ENCODE peak calls at places on chromosomes 7 and 10, in four cellular contexts. R is Daoy, O is GM23248, Z is HCEC 1CT. F is an unnamed sample.

GRCh38 chr10:69831231-69831855 is 29.6 kb downstream of the COL13A1 start:
- DNase-seq in R (no peak), O (peak; percentile 40), Z (peak; percentile 22), F (no peak)

GRCh38 chr10:84876116-84876999 is 548.0 kb downstream of the CCSER2 start:
- DNase-seq in R (no peak), O (no peak), Z (no peak), F (no peak)

GRCh38 chr7:38215115-38215514 is 37.1 kb downstream of the STARD3NL start:
- DNase-seq in R (no peak), O (peak; percentile 49), Z (peak; percentile 39), F (no peak)

GRCh38 chr10:14513061-14513460 is 182.3 kb upstream of the FRMD4A start:
- DNase-seq in R (no peak), O (peak; percentile 32), Z (no peak), F (no peak)

GRCh38 chr7:104603957-104604356 is 275.6 kb downstream of the LHFPL3 start:
- DNase-seq in R (no peak), O (no peak), Z (no peak), F (no peak)

GRCh38 chr10:60627778-60628773 is 150.2 kb upstream of the CDK1 start:
- DNase-seq in R (no peak), O (no peak), Z (no peak), F (no peak)

GRCh38 chr10:117967149-117967548 is 79.6 kb downstream of the RAB11FIP2 start:
- DNase-seq in R (no peak), O (no peak), Z (no peak), F (no peak)

GRCh38 chr10:69069090-69070042 is 18.5 kb upstream of the SRGN start:
- DNase-seq in R (no peak), O (no peak), Z (no peak), F (no peak)

GRCh38 chr10:59688921-59689351 is 20.7 kb downstream of the SLC16A9 start:
- DNase-seq in R (no peak), O (no peak), Z (no peak), F (no peak)

GRCh38 chr7:138338361-138338760 is 121.7 kb upstream of the TRIM24 start:
- DNase-seq in R (peak; percentile 57), O (no peak), Z (no peak), F (peak; percentile 15)

GRCh38 chr7:2821161-2821841 is 22.8 kb downstream of the GNA12 start:
- DNase-seq in R (peak; percentile 94), O (peak; percentile 81), Z (peak; percentile 95), F (no peak)

GRCh38 chr10:122981066-122981464 is 864 bp downstream of the PSTK start:
- DNase-seq in R (no peak), O (peak; percentile 79), Z (peak; percentile 65), F (no peak)

GRCh38 chr7:30867483-30867882 is 44.2 kb upstream of the AQP1 start:
- DNase-seq in R (no peak), O (no peak), Z (no peak), F (no peak)

GRCh38 chr7:16086743-16087142 is 334.6 kb downstream of the CRPPA start:
- DNase-seq in R (no peak), O (no peak), Z (no peak), F (no peak)

GRCh38 chr7:92750961-92751360 is 85.4 kb downstream of the CDK6 start:
- DNase-seq in R (no peak), O (no peak), Z (peak; percentile 59), F (no peak)

GRCh38 chr10:71076473-71077142 is 135.8 kb upstream of the UNC5B start:
- DNase-seq in R (no peak), O (no peak), Z (no peak), F (no peak)

GRCh38 chr10:18325889-18326531 is 185.8 kb downstream of the CACNB2 start:
- DNase-seq in R (no peak), O (no peak), Z (no peak), F (no peak)

GRCh38 chr10:70773965-70774809 is 11.0 kb downstream of the TBATA start:
- DNase-seq in R (no peak), O (no peak), Z (no peak), F (no peak)

GRCh38 chr10:58867683-58868082 is 308.8 kb upstream of the PHYHIPL start:
- DNase-seq in R (no peak), O (no peak), Z (no peak), F (no peak)

GRCh38 chr10:78277734-78278404 is 244.2 kb downstream of the RPS24 start:
- DNase-seq in R (peak; percentile 36), O (peak; percentile 84), Z (peak; percentile 82), F (peak; percentile 57)

GRCh38 chr10:625335-625699 is 64.2 kb downstream of the DIP2C start:
- DNase-seq in R (peak; percentile 23), O (no peak), Z (no peak), F (no peak)

GRCh38 chr7:108294595-108294994 is 161.6 kb downstream of the NRCAM start:
- DNase-seq in R (peak; percentile 41), O (peak; percentile 9), Z (no peak), F (no peak)

GRCh38 chr7:137818036-137818435 is 28.7 kb downstream of the DGKI start:
- DNase-seq in R (peak; percentile 46), O (peak; percentile 42), Z (peak; percentile 97), F (no peak)

GRCh38 chr7:157757211-157757610 is 420.4 kb downstream of the DNAJB6 start:
- DNase-seq in R (no peak), O (no peak), Z (no peak), F (no peak)

GRCh38 chr10:29949411-29950011 is 109.9 kb downstream of the JCAD start:
- DNase-seq in R (peak; percentile 77), O (peak; percentile 94), Z (peak; percentile 97), F (no peak)

GRCh38 chr10:111081595-111081994 is 4.8 kb downstream of the ADRA2A start:
- DNase-seq in R (no peak), O (no peak), Z (no peak), F (no peak)

GRCh38 chr7:133545613-133546012 is 292.7 kb downstream of the EXOC4 start:
- DNase-seq in R (peak; percentile 18), O (peak; percentile 25), Z (peak; percentile 56), F (no peak)

GRCh38 chr10:112348759-112349158 is 25.2 kb upstream of the ACSL5 start:
- DNase-seq in R (no peak), O (no peak), Z (no peak), F (no peak)

GRCh38 chr10:31582365-31583052 is 263.5 kb downstream of the ZEB1 start:
- DNase-seq in R (peak; percentile 26), O (peak; percentile 39), Z (peak; percentile 27), F (no peak)

GRCh38 chr10:58322072-58322834 is 12.6 kb upstream of the UBE2D1 start:
- DNase-seq in R (peak; percentile 9), O (no peak), Z (peak; percentile 67), F (no peak)

GRCh38 chr10:15545266-15545665 is 174.2 kb upstream of the FAM171A1 start:
- DNase-seq in R (no peak), O (no peak), Z (no peak), F (no peak)

GRCh38 chr7:135512135-135512887 is 2.4 kb upstream of the CNOT4 start:
- DNase-seq in R (peak; percentile 44), O (peak; percentile 72), Z (peak; percentile 71), F (no peak)

GRCh38 chr10:133608855-133609254 is 17.7 kb downstream of the FRG2B start:
- DNase-seq in R (no peak), O (peak; percentile 59), Z (peak; percentile 26), F (no peak)

GRCh38 chr10:3239066-3239919 is 66.7 kb upstream of the PITRM1 start:
- DNase-seq in R (peak; percentile 74), O (peak; percentile 78), Z (peak; percentile 54), F (peak; percentile 77)

GRCh38 chr7:115004121-115004520 is 82.2 kb downstream of the MDFIC start:
- DNase-seq in R (peak; percentile 67), O (peak; percentile 5), Z (no peak), F (no peak)